ENCODE peak calls at places on chromosomes 6 and 20, in nine cellular contexts. D is spleen, Y is prostate gland, R is sigmoid colon, Q is GM23338, S is K562, A is endothelial cell of umbilical vein, P is stomach, E is suprapubic skin. Z is an unnamed sample.

GRCh38 chr20:34570859-34571306 is 12.4 kb downstream of the MAP1LC3A start:
- DNase-seq in D (no peak), Y (no peak), R (no peak), Q (no peak), S (no peak), A (peak), P (no peak), E (no peak), Z (no peak)

GRCh38 chr6:49919935-49920644 is 43.9 kb downstream of the DEFB114 start:
- DNase-seq in D (no peak), Y (no peak), R (no peak), Q (no peak), S (no peak), A (no peak), P (no peak), E (no peak), Z (no peak)

GRCh38 chr20:50267041-50267865 is 76.6 kb downstream of the CEBPB start:
- DNase-seq in D (no peak), Y (peak), R (peak), Q (peak), S (peak), A (no peak), P (peak), E (peak), Z (peak)

GRCh38 chr6:90286884-90287488 is 9.7 kb downstream of the BACH2 start:
- DNase-seq in D (no peak), Y (peak), R (no peak), Q (peak), S (peak), A (peak), P (peak), E (no peak), Z (peak)

GRCh38 chr20:54197621-54198604 is 10.0 kb upstream of the PFDN4 start:
- DNase-seq in D (no peak), Y (no peak), R (no peak), Q (peak), S (no peak), A (no peak), P (no peak), E (no peak), Z (no peak)

GRCh38 chr6:30600576-30600975 is 16.5 kb downstream of the PPP1R10 start:
- DNase-seq in D (no peak), Y (no peak), R (no peak), Q (no peak), S (no peak), A (no peak), P (peak), E (no peak), Z (no peak)

GRCh38 chr20:20457392-20458126 is 89.7 kb downstream of the INSM1 start:
- DNase-seq in D (no peak), Y (no peak), R (no peak), Q (no peak), S (no peak), A (no peak), P (no peak), E (no peak), Z (no peak)

GRCh38 chr6:150320450-150320849 is 48.4 kb upstream of the IYD start:
- DNase-seq in D (no peak), Y (peak), R (no peak), Q (no peak), S (no peak), A (no peak), P (peak), E (no peak), Z (no peak)

GRCh38 chr6:167119680-167120556 is 3.0 kb upstream of the CCR6 start:
- DNase-seq in D (no peak), Y (no peak), R (no peak), Q (no peak), S (peak), A (no peak), P (peak), E (no peak), Z (peak)

GRCh38 chr6:118679293-118679692 is 27.9 kb upstream of the CEP85L start:
- DNase-seq in D (no peak), Y (no peak), R (no peak), Q (no peak), S (no peak), A (no peak), P (no peak), E (no peak), Z (no peak)

GRCh38 chr6:45951291-45951690 is 64.4 kb downstream of the CLIC5 start:
- DNase-seq in D (no peak), Y (no peak), R (no peak), Q (no peak), S (no peak), A (no peak), P (no peak), E (no peak), Z (no peak)

GRCh38 chr20:24718696-24719095 is 230.4 kb upstream of the CST7 start:
- DNase-seq in D (no peak), Y (no peak), R (no peak), Q (no peak), S (no peak), A (no peak), P (no peak), E (no peak), Z (no peak)

GRCh38 chr6:136607204-136607931 is 57.1 kb upstream of the MAP7 start:
- DNase-seq in D (no peak), Y (peak), R (no peak), Q (no peak), S (peak), A (peak), P (no peak), E (no peak), Z (no peak)

GRCh38 chr6:126063512-126064146 is 77.3 kb downstream of the TRMT11 start:
- DNase-seq in D (no peak), Y (no peak), R (no peak), Q (no peak), S (no peak), A (peak), P (no peak), E (no peak), Z (no peak)

GRCh38 chr6:146297815-146298214 is 245.8 kb upstream of the RAB32 start:
- DNase-seq in D (no peak), Y (no peak), R (no peak), Q (no peak), S (no peak), A (no peak), P (no peak), E (no peak), Z (no peak)

GRCh38 chr20:45918182-45918737 is 6.3 kb upstream of the PLTP start:
- DNase-seq in D (no peak), Y (no peak), R (no peak), Q (no peak), S (no peak), A (peak), P (no peak), E (no peak), Z (peak)

GRCh38 chr20:11826334-11826733 is 91.4 kb upstream of the BTBD3 start:
- DNase-seq in D (no peak), Y (no peak), R (no peak), Q (no peak), S (no peak), A (no peak), P (no peak), E (no peak), Z (no peak)

GRCh38 chr20:23626040-23626620 is 11.6 kb downstream of the CST3 start:
- DNase-seq in D (no peak), Y (no peak), R (no peak), Q (no peak), S (peak), A (no peak), P (peak), E (no peak), Z (peak)

GRCh38 chr20:37692447-37693166 is 1.2 kb upstream of the CTNNBL1 start:
- DNase-seq in D (no peak), Y (no peak), R (no peak), Q (no peak), S (no peak), A (no peak), P (no peak), E (no peak), Z (no peak)

GRCh38 chr20:54433653-54434052 is 41.7 kb upstream of the DOK5 start:
- DNase-seq in D (no peak), Y (peak), R (no peak), Q (no peak), S (no peak), A (no peak), P (peak), E (no peak), Z (no peak)

GRCh38 chr6:220736-221475 is 71.4 kb upstream of the DUSP22 start:
- DNase-seq in D (no peak), Y (no peak), R (no peak), Q (no peak), S (no peak), A (no peak), P (no peak), E (no peak), Z (no peak)

GRCh38 chr6:21587925-21588811 is 5.4 kb upstream of the SOX4 start:
- DNase-seq in D (peak), Y (peak), R (peak), Q (peak), S (no peak), A (peak), P (peak), E (peak), Z (peak)

GRCh38 chr6:155200012-155200411 is 63.8 kb upstream of the CLDN20 start:
- DNase-seq in D (no peak), Y (no peak), R (no peak), Q (no peak), S (no peak), A (peak), P (no peak), E (no peak), Z (no peak)

GRCh38 chr6:167405778-167406532 is 81.1 kb downstream of the TTLL2 start:
- DNase-seq in D (no peak), Y (no peak), R (no peak), Q (no peak), S (no peak), A (no peak), P (no peak), E (no peak), Z (no peak)

GRCh38 chr20:13261460-13262301 is 40.6 kb downstream of the ISM1 start:
- DNase-seq in D (no peak), Y (no peak), R (no peak), Q (peak), S (peak), A (peak), P (peak), E (no peak), Z (peak)

GRCh38 chr6:142313284-142313683 is 11.5 kb downstream of the ADGRG6 start:
- DNase-seq in D (no peak), Y (no peak), R (no peak), Q (no peak), S (no peak), A (peak), P (no peak), E (no peak), Z (no peak)

GRCh38 chr6:3520541-3521220 is 63.8 kb upstream of the SLC22A23 start:
- DNase-seq in D (no peak), Y (no peak), R (no peak), Q (no peak), S (no peak), A (no peak), P (no peak), E (no peak), Z (no peak)

GRCh38 chr6:16514249-16514648 is 247.0 kb downstream of the ATXN1 start:
- DNase-seq in D (no peak), Y (no peak), R (no peak), Q (peak), S (peak), A (peak), P (no peak), E (no peak), Z (no peak)

GRCh38 chr6:21873562-21873961 is 280.0 kb downstream of the SOX4 start:
- DNase-seq in D (no peak), Y (no peak), R (peak), Q (no peak), S (no peak), A (no peak), P (no peak), E (no peak), Z (peak)

GRCh38 chr20:13344671-13345070 is 123.6 kb downstream of the ISM1 start:
- DNase-seq in D (no peak), Y (no peak), R (peak), Q (no peak), S (no peak), A (no peak), P (no peak), E (no peak), Z (no peak)

GRCh38 chr6:64683682-64684081 is 1023.3 kb downstream of the EYS start:
- DNase-seq in D (no peak), Y (no peak), R (no peak), Q (peak), S (no peak), A (peak), P (peak), E (no peak), Z (no peak)

GRCh38 chr20:51767867-51768758 is at the start of gene ATP9A:
- DNase-seq in D (peak), Y (peak), R (peak), Q (peak), S (no peak), A (no peak), P (peak), E (peak), Z (peak)

GRCh38 chr6:122789862-122790739 is 1.0 kb downstream of the SMPDL3A start:
- DNase-seq in D (peak), Y (peak), R (no peak), Q (peak), S (peak), A (peak), P (no peak), E (no peak), Z (no peak)

GRCh38 chr20:10504893-10505292 is 69.8 kb downstream of the SLX4IP start:
- DNase-seq in D (no peak), Y (peak), R (no peak), Q (no peak), S (no peak), A (no peak), P (no peak), E (no peak), Z (no peak)

GRCh38 chr6:56291278-56291917 is 44.0 kb upstream of the COL21A1 start:
- DNase-seq in D (no peak), Y (no peak), R (no peak), Q (no peak), S (no peak), A (no peak), P (no peak), E (no peak), Z (no peak)

GRCh38 chr6:69090132-69090531 is 455.1 kb downstream of the ADGRB3 start:
- DNase-seq in D (no peak), Y (no peak), R (no peak), Q (no peak), S (no peak), A (no peak), P (no peak), E (no peak), Z (no peak)

GRCh38 chr6:45637611-45638257 is 260.0 kb upstream of the SUPT3H start:
- DNase-seq in D (no peak), Y (peak), R (peak), Q (no peak), S (no peak), A (no peak), P (no peak), E (no peak), Z (peak)

GRCh38 chr6:16130437-16130891 is 1.6 kb downstream of the MYLIP start:
- DNase-seq in D (no peak), Y (peak), R (no peak), Q (no peak), S (no peak), A (no peak), P (no peak), E (no peak), Z (peak)

GRCh38 chr20:62135573-62136266 is 7.5 kb downstream of the PSMA7 start:
- DNase-seq in D (no peak), Y (no peak), R (no peak), Q (no peak), S (no peak), A (no peak), P (no peak), E (no peak), Z (no peak)
- TF ChIP-seq POLR2AphosphoS5 in D (no peak), Y (no peak), R (no peak), Q (no peak), S (peak), A (no peak), P (no peak), E (no peak), Z (no peak)

DNA sequence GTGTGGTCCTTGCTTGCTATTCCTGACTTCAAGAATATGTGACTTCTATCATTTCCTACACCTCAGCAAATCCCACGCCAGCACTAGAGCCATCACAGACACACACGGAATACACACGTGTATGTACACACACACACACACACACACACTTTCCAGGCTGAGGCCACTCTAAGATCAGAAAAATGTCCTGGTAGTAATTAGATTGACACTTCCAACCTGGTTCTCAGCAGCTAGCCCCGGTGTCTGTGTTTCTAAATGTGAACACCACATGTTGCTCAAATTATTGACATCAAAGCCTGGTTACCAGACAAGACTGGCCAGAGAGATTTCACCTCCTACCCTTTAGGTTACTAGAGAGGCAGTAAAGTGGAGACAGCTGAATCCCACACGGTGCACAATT is 54.1 kb upstream of the SASH1 start:
- DNase-seq in D (no peak), Y (no peak), R (no peak), Q (no peak), S (no peak), A (no peak), P (no peak), E (no peak), Z (no peak)
- H3K4me3 ChIP-seq in D (no peak), Y (no peak), R (no peak), Q (no peak), S (no peak), A (no peak), P (no peak), E (no peak), Z (no peak)

GRCh38 chr20:40880716-40881104 is 147.9 kb upstream of the TOP1 start:
- DNase-seq in D (no peak), Y (no peak), R (no peak), Q (no peak), S (no peak), A (no peak), P (no peak), E (no peak), Z (no peak)
- TF ChIP-seq POLR2AphosphoS5 in D (no peak), Y (no peak), R (no peak), Q (no peak), S (no peak), A (no peak), P (no peak), E (no peak), Z (no peak)

GRCh38 chr6:138800377-138801150 is 4.7 kb downstream of the ECT2L start:
- DNase-seq in D (no peak), Y (no peak), R (no peak), Q (peak), S (no peak), A (no peak), P (no peak), E (no peak), Z (no peak)

GRCh38 chr6:138798028-138798427 is 2.1 kb downstream of the ECT2L start:
- DNase-seq in D (no peak), Y (no peak), R (no peak), Q (no peak), S (no peak), A (no peak), P (no peak), E (no peak), Z (no peak)

GRCh38 chr6:138795809-138796469 is at the start of gene ECT2L:
- DNase-seq in D (peak), Y (peak), R (peak), Q (peak), S (no peak), A (peak), P (peak), E (peak), Z (peak)
- H3K4me3 ChIP-seq in D (peak), Y (peak), R (peak), Q (peak), S (no peak), A (no peak), P (peak), E (peak), Z (no peak)

GRCh38 chr6:129206761-129207330 is 323.9 kb downstream of the LAMA2 start:
- DNase-seq in D (no peak), Y (no peak), R (no peak), Q (no peak), S (no peak), A (no peak), P (no peak), E (no peak), Z (no peak)
- TF ChIP-seq POLR2AphosphoS5 in D (no peak), Y (no peak), R (no peak), Q (no peak), S (no peak), A (no peak), P (no peak), E (no peak), Z (no peak)

DNA sequence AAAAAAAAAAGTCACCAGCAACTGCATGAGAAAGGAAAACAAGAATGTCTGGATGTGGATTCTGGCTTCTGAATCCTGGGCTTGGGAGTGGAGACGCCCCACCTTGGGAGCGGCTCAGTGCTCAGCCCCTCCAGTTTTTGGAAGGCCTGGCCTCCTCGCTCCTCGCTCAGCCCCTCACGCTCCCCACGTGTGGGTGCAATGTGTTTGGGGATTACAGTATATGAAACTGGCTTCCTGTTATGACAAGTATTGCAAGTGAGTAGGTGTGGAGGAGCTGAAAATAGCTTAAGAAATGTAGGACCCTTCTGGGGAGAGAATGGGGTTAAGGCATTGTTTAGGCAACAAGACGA is 67.0 kb downstream of the ADTRP start:
- DNase-seq in D (no peak), Y (no peak), R (no peak), Q (no peak), S (no peak), A (no peak), P (no peak), E (no peak), Z (no peak)
- H3K4me3 ChIP-seq in D (no peak), Y (no peak), R (no peak), Q (no peak), S (no peak), A (no peak), P (no peak), E (peak), Z (no peak)

GRCh38 chr6:14681699-14682487 is 564.0 kb upstream of the JARID2 start:
- DNase-seq in D (no peak), Y (no peak), R (no peak), Q (no peak), S (no peak), A (no peak), P (no peak), E (no peak), Z (no peak)
- TF ChIP-seq POLR2AphosphoS5 in D (no peak), Y (no peak), R (no peak), Q (no peak), S (no peak), A (no peak), P (no peak), E (no peak), Z (no peak)

GRCh38 chr20:17493173-17493572 is 38.0 kb downstream of the BFSP1 start:
- DNase-seq in D (no peak), Y (no peak), R (peak), Q (no peak), S (no peak), A (no peak), P (no peak), E (no peak), Z (no peak)

GRCh38 chr20:17491041-17491440 is 40.1 kb downstream of the BFSP1 start:
- DNase-seq in D (no peak), Y (no peak), R (peak), Q (no peak), S (no peak), A (no peak), P (no peak), E (no peak), Z (no peak)

GRCh38 chr20:17495826-17496225 is 35.4 kb downstream of the BFSP1 start:
- DNase-seq in D (no peak), Y (no peak), R (peak), Q (no peak), S (no peak), A (no peak), P (no peak), E (no peak), Z (no peak)

GRCh38 chr20:17491488-17491887 is 39.7 kb downstream of the BFSP1 start:
- DNase-seq in D (no peak), Y (no peak), R (peak), Q (no peak), S (no peak), A (no peak), P (no peak), E (no peak), Z (no peak)

GRCh38 chr20:17494201-17494600 is 37.0 kb downstream of the BFSP1 start:
- DNase-seq in D (no peak), Y (no peak), R (peak), Q (no peak), S (no peak), A (no peak), P (no peak), E (no peak), Z (no peak)
- H3K4me3 ChIP-seq in D (no peak), Y (no peak), R (no peak), Q (no peak), S (no peak), A (no peak), P (no peak), E (no peak), Z (no peak)

GRCh38 chr6:7421066-7421465 is 31.5 kb downstream of the RIOK1 start:
- DNase-seq in D (no peak), Y (no peak), R (no peak), Q (peak), S (no peak), A (no peak), P (no peak), E (no peak), Z (no peak)

GRCh38 chr6:7414811-7415210 is 25.2 kb downstream of the RIOK1 start:
- DNase-seq in D (no peak), Y (no peak), R (no peak), Q (peak), S (no peak), A (no peak), P (no peak), E (no peak), Z (no peak)

GRCh38 chr6:7417684-7418083 is 28.1 kb downstream of the RIOK1 start:
- DNase-seq in D (no peak), Y (no peak), R (no peak), Q (no peak), S (no peak), A (no peak), P (no peak), E (no peak), Z (no peak)

GRCh38 chr6:7418238-7418905 is 28.8 kb downstream of the RIOK1 start:
- DNase-seq in D (no peak), Y (peak), R (no peak), Q (no peak), S (no peak), A (no peak), P (no peak), E (no peak), Z (no peak)

GRCh38 chr6:7419065-7419464 is 29.5 kb downstream of the RIOK1 start:
- DNase-seq in D (no peak), Y (no peak), R (no peak), Q (no peak), S (no peak), A (no peak), P (no peak), E (no peak), Z (no peak)
- TF ChIP-seq POLR2AphosphoS5 in D (no peak), Y (no peak), R (no peak), Q (no peak), S (no peak), A (no peak), P (no peak), E (no peak), Z (no peak)

Z was measured in transverse colon.